ENCODE peak calls at places on chromosomes 7 and 10, in five cellular contexts. One of them, this sample, is unnamed.

GRCh38 chr7:107147464-107148214 is 21.2 kb upstream of the HBP1 start:
- DNase-seq in AG04450: no peak
- DNase-seq in PC-9: peak; percentile 17
- DNase-seq in lung: no peak
- DNase-seq in psoas muscle: no peak
- DNase-seq in this sample: no peak

GRCh38 chr10:127216786-127217185 is 20.4 kb upstream of the INSYN2A start:
- DNase-seq in AG04450: no peak
- DNase-seq in PC-9: no peak
- DNase-seq in lung: no peak
- DNase-seq in psoas muscle: no peak
- DNase-seq in this sample: no peak

GRCh38 chr7:45648671-45648995 is 74.5 kb downstream of the ADCY1 start:
- DNase-seq in AG04450: no peak
- DNase-seq in PC-9: no peak
- DNase-seq in lung: no peak
- DNase-seq in psoas muscle: no peak
- DNase-seq in this sample: no peak

GRCh38 chr7:27193335-27194001 is 6.4 kb downstream of the HOXA13 start:
- DNase-seq in AG04450: no peak
- DNase-seq in PC-9: no peak
- DNase-seq in lung: no peak
- DNase-seq in psoas muscle: no peak
- DNase-seq in this sample: no peak

GRCh38 chr7:778968-779451 is 51.9 kb upstream of the PRKAR1B start:
- DNase-seq in AG04450: no peak
- DNase-seq in PC-9: no peak
- DNase-seq in lung: no peak
- DNase-seq in psoas muscle: no peak
- DNase-seq in this sample: no peak

GRCh38 chr10:123240776-123241175 is 86.6 kb downstream of the BUB3 start:
- DNase-seq in AG04450: no peak
- DNase-seq in PC-9: no peak
- DNase-seq in lung: no peak
- DNase-seq in psoas muscle: no peak
- DNase-seq in this sample: no peak

GRCh38 chr7:79454325-79454960 is 976 bp upstream of the MAGI2 start:
- DNase-seq in AG04450: peak; percentile 8
- DNase-seq in PC-9: no peak
- DNase-seq in lung: no peak
- DNase-seq in psoas muscle: peak; percentile 32
- DNase-seq in this sample: peak; percentile 72

GRCh38 chr7:115618676-115619075 is 411.9 kb downstream of the TFEC start:
- DNase-seq in AG04450: peak; percentile 77
- DNase-seq in PC-9: no peak
- DNase-seq in lung: no peak
- DNase-seq in psoas muscle: no peak
- DNase-seq in this sample: no peak

GRCh38 chr10:34171957-34172527 is 643.1 kb downstream of the PARD3 start:
- DNase-seq in AG04450: peak; percentile 32
- DNase-seq in PC-9: no peak
- DNase-seq in lung: no peak
- DNase-seq in psoas muscle: no peak
- DNase-seq in this sample: no peak

GRCh38 chr7:113774182-113774807 is 144.5 kb downstream of the PPP1R3A start:
- DNase-seq in AG04450: no peak
- DNase-seq in PC-9: peak; percentile 18
- DNase-seq in lung: no peak
- DNase-seq in psoas muscle: no peak
- DNase-seq in this sample: no peak

GRCh38 chr10:97063983-97064837 is 121.5 kb downstream of the SLIT1 start:
- DNase-seq in AG04450: no peak
- DNase-seq in PC-9: no peak
- DNase-seq in lung: no peak
- DNase-seq in psoas muscle: no peak
- DNase-seq in this sample: no peak

GRCh38 chr7:108146070-108146842 is 16.1 kb upstream of the LAMB4 start:
- DNase-seq in AG04450: peak; percentile 80
- DNase-seq in PC-9: peak; percentile 70
- DNase-seq in lung: peak; percentile 62
- DNase-seq in psoas muscle: peak; percentile 33
- DNase-seq in this sample: no peak

GRCh38 chr10:32271617-32272016 is 75.3 kb downstream of the EPC1 start:
- DNase-seq in AG04450: no peak
- DNase-seq in PC-9: no peak
- DNase-seq in lung: no peak
- DNase-seq in psoas muscle: no peak
- DNase-seq in this sample: no peak

GRCh38 chr7:70646551-70647248 is 485.2 kb upstream of the GALNT17 start:
- DNase-seq in AG04450: no peak
- DNase-seq in PC-9: no peak
- DNase-seq in lung: no peak
- DNase-seq in psoas muscle: peak; percentile 50
- DNase-seq in this sample: no peak

GRCh38 chr7:70645876-70646336 is 486.0 kb upstream of the GALNT17 start:
- DNase-seq in AG04450: no peak
- DNase-seq in PC-9: no peak
- DNase-seq in lung: no peak
- DNase-seq in psoas muscle: no peak
- DNase-seq in this sample: no peak

GRCh38 chr7:70649323-70649722 is 482.6 kb upstream of the GALNT17 start:
- DNase-seq in AG04450: no peak
- DNase-seq in PC-9: no peak
- DNase-seq in lung: no peak
- DNase-seq in psoas muscle: no peak
- DNase-seq in this sample: no peak

DNA sequence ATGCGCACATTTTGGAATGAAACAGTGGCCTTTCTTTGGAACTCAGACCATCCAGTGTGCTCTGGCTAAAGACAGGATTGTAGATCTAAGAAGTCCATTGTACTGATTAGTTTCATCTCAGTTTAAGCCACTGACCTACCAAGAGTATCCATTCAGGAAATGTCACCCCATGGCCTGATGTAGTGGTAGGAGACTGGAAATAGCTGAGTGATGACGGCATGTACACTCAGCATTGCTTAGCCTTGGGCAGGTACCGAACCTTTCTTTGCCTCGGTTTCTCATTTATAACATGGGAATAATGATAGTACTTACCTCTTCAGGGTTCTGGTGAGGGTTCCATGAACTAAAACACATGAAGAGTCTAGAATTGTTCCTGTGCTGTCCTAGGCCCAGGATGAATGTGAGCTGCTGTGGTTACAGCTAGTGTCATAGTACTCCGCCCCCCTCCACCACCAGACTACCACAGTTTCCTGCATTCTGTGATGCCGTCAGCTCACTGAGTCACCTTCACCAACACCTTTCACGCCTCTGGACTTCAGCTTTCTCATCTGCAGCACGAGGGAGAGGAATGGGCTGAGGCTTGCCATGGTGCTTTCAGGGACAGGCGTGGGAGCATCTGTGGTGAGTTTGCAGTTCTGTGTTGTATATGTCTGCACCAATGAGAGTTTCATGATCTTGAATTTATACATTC is 484.0 kb upstream of the GALNT17 start:
- DNase-seq in AG04450: no peak
- DNase-seq in PC-9: no peak
- DNase-seq in lung: no peak
- DNase-seq in psoas muscle: no peak
- DNase-seq in this sample: no peak
- H3K4me3 ChIP-seq in AG04450: no peak overlapping the region
- H3K4me3 ChIP-seq in PC-9: no peak overlapping the region
- H3K4me3 ChIP-seq in lung: no peak overlapping the region
- H3K4me3 ChIP-seq in psoas muscle: no peak overlapping the region
- H3K4me3 ChIP-seq in this sample: no peak overlapping the region

DNA sequence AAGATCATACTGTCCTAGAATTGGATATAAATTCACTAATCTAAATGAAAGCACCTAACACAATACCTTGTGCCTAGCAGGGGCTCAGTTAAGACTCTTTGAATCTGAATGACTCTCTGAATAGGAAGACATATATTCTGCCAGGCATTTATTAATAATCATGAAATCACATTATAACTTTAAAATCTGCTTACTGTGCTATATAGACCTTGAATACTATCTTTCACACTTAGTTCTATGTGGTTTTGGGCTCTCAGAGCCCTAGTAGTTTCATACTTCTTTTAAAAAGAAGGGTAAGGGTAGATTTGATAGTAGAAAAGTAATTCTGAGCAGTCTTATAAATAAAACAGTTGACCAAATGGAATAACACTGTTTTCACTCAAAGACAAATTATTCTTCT is 10.2 kb downstream of the UBN2 start:
- DNase-seq in AG04450: no peak
- DNase-seq in PC-9: no peak
- DNase-seq in lung: no peak
- DNase-seq in psoas muscle: no peak
- DNase-seq in this sample: no peak
- H3K9me3 ChIP-seq in AG04450: no peaks in the 10 kb centered on the region
- H3K9me3 ChIP-seq in PC-9: no peaks in the 10 kb centered on the region
- H3K9me3 ChIP-seq in lung: no peaks in the 10 kb centered on the region
- H3K9me3 ChIP-seq in psoas muscle: no peaks in the 10 kb centered on the region
- H3K9me3 ChIP-seq in this sample: no peaks in the 10 kb centered on the region

GRCh38 chr10:72260588-72261322 is 13.0 kb upstream of the DDIT4 start:
- DNase-seq in AG04450: no peak
- DNase-seq in PC-9: peak; percentile 97
- DNase-seq in lung: peak; percentile 82
- DNase-seq in psoas muscle: peak; percentile 87
- DNase-seq in this sample: peak; percentile 58

GRCh38 chr10:72258617-72259016 is 15.1 kb upstream of the DDIT4 start:
- DNase-seq in AG04450: no peak
- DNase-seq in PC-9: no peak
- DNase-seq in lung: no peak
- DNase-seq in psoas muscle: no peak
- DNase-seq in this sample: no peak

GRCh38 chr10:72260215-72260587 is 13.5 kb upstream of the DDIT4 start:
- DNase-seq in AG04450: no peak
- DNase-seq in PC-9: no peak
- DNase-seq in lung: no peak
- DNase-seq in psoas muscle: no peak
- DNase-seq in this sample: no peak

GRCh38 chr10:72261323-72262018 is 12.3 kb upstream of the DDIT4 start:
- DNase-seq in AG04450: no peak
- DNase-seq in PC-9: peak; percentile 45
- DNase-seq in lung: no peak
- DNase-seq in psoas muscle: no peak
- DNase-seq in this sample: no peak

DNA sequence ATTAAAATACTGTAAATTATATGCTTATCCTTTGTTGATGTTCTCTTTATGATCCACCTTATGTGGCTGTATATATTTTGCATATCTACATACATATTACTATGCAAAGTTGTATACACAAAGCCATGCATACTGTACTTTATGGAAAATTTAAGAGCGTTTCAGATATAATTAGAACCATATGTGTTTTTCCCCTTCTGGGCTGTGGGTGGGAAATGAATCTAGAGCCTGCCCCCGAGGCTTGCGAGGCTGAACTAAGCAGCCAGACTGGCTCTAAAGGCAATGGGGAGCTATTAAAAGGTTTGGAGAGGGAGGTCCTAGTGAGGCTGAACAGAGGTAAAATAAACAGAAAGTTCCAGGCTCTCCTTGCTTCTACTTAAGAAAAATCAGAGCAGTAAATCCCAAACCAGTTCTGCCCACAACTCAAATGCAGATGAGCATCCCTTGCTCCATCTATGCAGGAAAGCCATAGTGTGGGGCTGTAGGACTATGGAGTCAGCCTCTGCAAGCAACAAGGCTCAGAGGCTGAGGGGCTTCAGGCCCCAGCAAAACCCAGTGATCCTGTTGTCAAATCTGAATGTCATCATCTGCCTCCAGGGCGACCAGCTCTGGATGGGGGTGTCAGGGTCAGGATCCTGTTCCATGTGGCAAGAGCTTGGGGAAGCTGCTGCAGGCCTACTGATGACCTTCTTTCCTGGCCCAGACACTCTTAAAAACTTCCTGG is 14.1 kb upstream of the DDIT4 start:
- DNase-seq in AG04450: no peak
- DNase-seq in PC-9: no peak
- DNase-seq in lung: no peak
- DNase-seq in psoas muscle: no peak
- DNase-seq in this sample: no peak
- H3K4me3 ChIP-seq in AG04450: no peak overlapping the region
- H3K4me3 ChIP-seq in PC-9: no peak overlapping the region
- H3K4me3 ChIP-seq in lung: no peak overlapping the region
- H3K4me3 ChIP-seq in psoas muscle: peak overlapping the region; percentile 65
- H3K4me3 ChIP-seq in this sample: no peak overlapping the region

DNA sequence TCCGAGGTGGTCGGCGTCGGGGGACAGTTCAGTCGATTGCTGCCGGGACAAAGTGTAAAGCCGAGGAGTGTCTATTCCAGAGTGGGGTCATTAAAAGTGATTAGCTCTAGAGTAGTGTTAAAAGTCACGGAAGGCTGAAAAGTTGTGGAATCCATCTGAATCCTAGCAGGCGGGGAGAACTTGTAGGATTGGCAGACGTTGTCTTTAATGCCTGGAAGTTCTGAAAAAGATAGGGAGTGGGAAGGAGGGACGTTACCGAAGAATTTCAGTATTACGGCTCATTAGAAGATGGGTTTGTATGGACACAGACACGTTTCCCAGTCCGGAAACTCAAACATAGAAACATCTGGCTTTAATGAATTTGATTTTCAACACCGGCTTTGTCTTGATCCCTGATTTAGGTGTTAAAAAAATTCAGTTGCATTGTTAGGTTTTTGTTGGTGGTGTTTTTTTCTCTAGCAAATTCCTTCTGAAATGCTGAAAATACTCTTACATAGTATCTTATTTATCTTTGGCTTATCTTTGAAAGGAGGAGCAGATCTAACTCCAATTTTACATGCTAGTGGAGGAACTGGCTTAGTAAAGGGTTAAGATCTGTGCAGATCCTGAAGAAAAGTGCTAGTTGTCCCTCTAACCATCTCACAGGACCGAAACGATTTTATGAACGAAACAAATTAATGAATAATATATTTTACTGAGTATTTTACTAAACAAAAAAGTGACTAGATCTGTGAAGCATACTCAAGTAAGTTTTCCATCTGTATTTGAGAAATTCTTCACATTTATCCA is 905 bp downstream of the MKLN1 start:
- DNase-seq in AG04450: no peak
- DNase-seq in PC-9: no peak
- DNase-seq in lung: no peak
- DNase-seq in psoas muscle: no peak
- DNase-seq in this sample: no peak
- H3K9me3 ChIP-seq in AG04450: peaks cover 4% of the 10 kb centered on the region
- H3K9me3 ChIP-seq in PC-9: no peaks in the 10 kb centered on the region
- H3K9me3 ChIP-seq in lung: no peaks in the 10 kb centered on the region
- H3K9me3 ChIP-seq in psoas muscle: no peaks in the 10 kb centered on the region
- H3K9me3 ChIP-seq in this sample: no peaks in the 10 kb centered on the region

GRCh38 chr7:40824461-40824860 is 689.7 kb downstream of the SUGCT start:
- DNase-seq in AG04450: no peak
- DNase-seq in PC-9: no peak
- DNase-seq in lung: no peak
- DNase-seq in psoas muscle: no peak
- DNase-seq in this sample: no peak
- H3K4me3 ChIP-seq in AG04450: no peak overlapping the region
- H3K4me3 ChIP-seq in PC-9: no peak overlapping the region
- H3K4me3 ChIP-seq in lung: no peak overlapping the region
- H3K4me3 ChIP-seq in psoas muscle: no peak overlapping the region
- H3K4me3 ChIP-seq in this sample: no peak overlapping the region